ENCODE peak calls at places on chromosomes 2 and 18, in ten cellular contexts. One of them, this sample, is unnamed.

GRCh38 chr2:12759248-12759647 is 42.5 kb downstream of the TRIB2 start:
- DNase-seq in esophagus squamous epithelium: no peak
- DNase-seq in fibroblast of lung: peak; percentile 88
- DNase-seq in heart right ventricle: no peak
- DNase-seq in Peyer's patch: no peak
- DNase-seq in IMR-90: peak; percentile 91
- DNase-seq in WERI-Rb-1: no peak
- DNase-seq in cardiac muscle cell: no peak
- DNase-seq in K562: no peak
- DNase-seq in Panc1: no peak
- DNase-seq in this sample: no peak

GRCh38 chr2:14896280-14896679 is 263.8 kb downstream of the LRATD1 start:
- DNase-seq in esophagus squamous epithelium: no peak
- DNase-seq in fibroblast of lung: no peak
- DNase-seq in heart right ventricle: no peak
- DNase-seq in Peyer's patch: no peak
- DNase-seq in IMR-90: no peak
- DNase-seq in WERI-Rb-1: no peak
- DNase-seq in cardiac muscle cell: no peak
- DNase-seq in K562: no peak
- DNase-seq in Panc1: no peak
- DNase-seq in this sample: no peak

GRCh38 chr2:169775765-169776482 is 22.7 kb upstream of the SSB start:
- DNase-seq in esophagus squamous epithelium: no peak
- DNase-seq in fibroblast of lung: peak; percentile 33
- DNase-seq in heart right ventricle: no peak
- DNase-seq in Peyer's patch: no peak
- DNase-seq in IMR-90: peak; percentile 70
- DNase-seq in WERI-Rb-1: no peak
- DNase-seq in cardiac muscle cell: no peak
- DNase-seq in K562: peak; percentile 62
- DNase-seq in Panc1: no peak
- DNase-seq in this sample: no peak

GRCh38 chr2:120177011-120177621 is 46.1 kb downstream of the TMEM185B start:
- DNase-seq in esophagus squamous epithelium: no peak
- DNase-seq in fibroblast of lung: no peak
- DNase-seq in heart right ventricle: peak; percentile 8
- DNase-seq in Peyer's patch: peak; percentile 85
- DNase-seq in IMR-90: no peak
- DNase-seq in WERI-Rb-1: no peak
- DNase-seq in cardiac muscle cell: no peak
- DNase-seq in K562: peak; percentile 51
- DNase-seq in Panc1: no peak
- DNase-seq in this sample: peak; percentile 78

GRCh38 chr2:128444044-128444771 is 125.5 kb upstream of the HS6ST1 start:
- DNase-seq in esophagus squamous epithelium: no peak
- DNase-seq in fibroblast of lung: no peak
- DNase-seq in heart right ventricle: no peak
- DNase-seq in Peyer's patch: no peak
- DNase-seq in IMR-90: no peak
- DNase-seq in WERI-Rb-1: peak; percentile 81
- DNase-seq in cardiac muscle cell: no peak
- DNase-seq in K562: no peak
- DNase-seq in Panc1: no peak
- DNase-seq in this sample: peak; percentile 40

GRCh38 chr2:238162171-238162515 is 3.4 kb downstream of the ERFE start:
- DNase-seq in esophagus squamous epithelium: no peak
- DNase-seq in fibroblast of lung: no peak
- DNase-seq in heart right ventricle: no peak
- DNase-seq in Peyer's patch: no peak
- DNase-seq in IMR-90: no peak
- DNase-seq in WERI-Rb-1: no peak
- DNase-seq in cardiac muscle cell: no peak
- DNase-seq in K562: no peak
- DNase-seq in Panc1: no peak
- DNase-seq in this sample: no peak

GRCh38 chr18:27136208-27136535 is 48.9 kb downstream of the CHST9 start:
- DNase-seq in esophagus squamous epithelium: no peak
- DNase-seq in fibroblast of lung: no peak
- DNase-seq in heart right ventricle: no peak
- DNase-seq in Peyer's patch: no peak
- DNase-seq in IMR-90: no peak
- DNase-seq in WERI-Rb-1: no peak
- DNase-seq in cardiac muscle cell: no peak
- DNase-seq in K562: no peak
- DNase-seq in Panc1: no peak
- DNase-seq in this sample: no peak

GRCh38 chr18:64165906-64166305 is 17.0 kb upstream of the LINC00305 start:
- DNase-seq in esophagus squamous epithelium: no peak
- DNase-seq in fibroblast of lung: peak; percentile 5
- DNase-seq in heart right ventricle: no peak
- DNase-seq in Peyer's patch: no peak
- DNase-seq in IMR-90: no peak
- DNase-seq in WERI-Rb-1: no peak
- DNase-seq in cardiac muscle cell: peak; percentile 23
- DNase-seq in K562: no peak
- DNase-seq in Panc1: no peak
- DNase-seq in this sample: no peak

GRCh38 chr2:174235680-174236079 is 12.7 kb downstream of the OLA1 start:
- DNase-seq in esophagus squamous epithelium: no peak
- DNase-seq in fibroblast of lung: peak; percentile 22
- DNase-seq in heart right ventricle: no peak
- DNase-seq in Peyer's patch: no peak
- DNase-seq in IMR-90: peak; percentile 31
- DNase-seq in WERI-Rb-1: no peak
- DNase-seq in cardiac muscle cell: no peak
- DNase-seq in K562: no peak
- DNase-seq in Panc1: no peak
- DNase-seq in this sample: no peak

GRCh38 chr2:125455110-125455509 is 1200.8 kb upstream of the GYPC start:
- DNase-seq in esophagus squamous epithelium: no peak
- DNase-seq in fibroblast of lung: peak; percentile 49
- DNase-seq in heart right ventricle: no peak
- DNase-seq in Peyer's patch: no peak
- DNase-seq in IMR-90: peak; percentile 66
- DNase-seq in WERI-Rb-1: no peak
- DNase-seq in cardiac muscle cell: no peak
- DNase-seq in K562: no peak
- DNase-seq in Panc1: no peak
- DNase-seq in this sample: no peak

GRCh38 chr2:196597531-196597930 is 42.0 kb upstream of the CCDC150 start:
- DNase-seq in esophagus squamous epithelium: no peak
- DNase-seq in fibroblast of lung: no peak
- DNase-seq in heart right ventricle: no peak
- DNase-seq in Peyer's patch: no peak
- DNase-seq in IMR-90: peak; percentile 20
- DNase-seq in WERI-Rb-1: no peak
- DNase-seq in cardiac muscle cell: no peak
- DNase-seq in K562: no peak
- DNase-seq in Panc1: no peak
- DNase-seq in this sample: no peak

GRCh38 chr2:150214626-150215025 is 272.8 kb downstream of the RND3 start:
- DNase-seq in esophagus squamous epithelium: no peak
- DNase-seq in fibroblast of lung: no peak
- DNase-seq in heart right ventricle: no peak
- DNase-seq in Peyer's patch: no peak
- DNase-seq in IMR-90: no peak
- DNase-seq in WERI-Rb-1: no peak
- DNase-seq in cardiac muscle cell: no peak
- DNase-seq in K562: no peak
- DNase-seq in Panc1: no peak
- DNase-seq in this sample: no peak

GRCh38 chr2:207008105-207008990 is 69.0 kb downstream of the CPO start:
- DNase-seq in esophagus squamous epithelium: no peak
- DNase-seq in fibroblast of lung: no peak
- DNase-seq in heart right ventricle: no peak
- DNase-seq in Peyer's patch: no peak
- DNase-seq in IMR-90: peak; percentile 23
- DNase-seq in WERI-Rb-1: no peak
- DNase-seq in cardiac muscle cell: no peak
- DNase-seq in K562: no peak
- DNase-seq in Panc1: no peak
- DNase-seq in this sample: no peak

GRCh38 chr2:105858868-105859693 is 114.4 kb downstream of the NCK2 start:
- DNase-seq in esophagus squamous epithelium: no peak
- DNase-seq in fibroblast of lung: no peak
- DNase-seq in heart right ventricle: no peak
- DNase-seq in Peyer's patch: no peak
- DNase-seq in IMR-90: no peak
- DNase-seq in WERI-Rb-1: no peak
- DNase-seq in cardiac muscle cell: no peak
- DNase-seq in K562: no peak
- DNase-seq in Panc1: no peak
- DNase-seq in this sample: no peak

GRCh38 chr18:77206676-77207370 is 42.8 kb upstream of the GALR1 start:
- DNase-seq in esophagus squamous epithelium: no peak
- DNase-seq in fibroblast of lung: peak; percentile 84
- DNase-seq in heart right ventricle: no peak
- DNase-seq in Peyer's patch: no peak
- DNase-seq in IMR-90: peak; percentile 70
- DNase-seq in WERI-Rb-1: peak; percentile 59
- DNase-seq in cardiac muscle cell: no peak
- DNase-seq in K562: no peak
- DNase-seq in Panc1: no peak
- DNase-seq in this sample: no peak

GRCh38 chr2:38619458-38620164 is 16.9 kb upstream of the HNRNPLL start:
- DNase-seq in esophagus squamous epithelium: no peak
- DNase-seq in fibroblast of lung: peak; percentile 49
- DNase-seq in heart right ventricle: no peak
- DNase-seq in Peyer's patch: no peak
- DNase-seq in IMR-90: peak; percentile 67
- DNase-seq in WERI-Rb-1: no peak
- DNase-seq in cardiac muscle cell: no peak
- DNase-seq in K562: no peak
- DNase-seq in Panc1: no peak
- DNase-seq in this sample: no peak

GRCh38 chr18:14940738-14941137 is 192.8 kb downstream of the ANKRD30B start:
- DNase-seq in esophagus squamous epithelium: no peak
- DNase-seq in fibroblast of lung: no peak
- DNase-seq in heart right ventricle: no peak
- DNase-seq in Peyer's patch: no peak
- DNase-seq in IMR-90: no peak
- DNase-seq in WERI-Rb-1: no peak
- DNase-seq in cardiac muscle cell: no peak
- DNase-seq in K562: no peak
- DNase-seq in Panc1: no peak
- DNase-seq in this sample: no peak
- H3K9me3 ChIP-seq in esophagus squamous epithelium: no peaks in the 10 kb centered on the region
- H3K9me3 ChIP-seq in fibroblast of lung: no peaks in the 10 kb centered on the region
- H3K9me3 ChIP-seq in heart right ventricle: no peaks in the 10 kb centered on the region
- H3K9me3 ChIP-seq in Peyer's patch: no peaks in the 10 kb centered on the region
- H3K9me3 ChIP-seq in IMR-90: peaks cover 35% of the 10 kb centered on the region
- H3K9me3 ChIP-seq in WERI-Rb-1: no peaks in the 10 kb centered on the region
- H3K9me3 ChIP-seq in cardiac muscle cell: no peaks in the 10 kb centered on the region
- H3K9me3 ChIP-seq in K562: no peaks in the 10 kb centered on the region
- H3K9me3 ChIP-seq in Panc1: no peaks in the 10 kb centered on the region
- H3K9me3 ChIP-seq in this sample: no peaks in the 10 kb centered on the region

DNA sequence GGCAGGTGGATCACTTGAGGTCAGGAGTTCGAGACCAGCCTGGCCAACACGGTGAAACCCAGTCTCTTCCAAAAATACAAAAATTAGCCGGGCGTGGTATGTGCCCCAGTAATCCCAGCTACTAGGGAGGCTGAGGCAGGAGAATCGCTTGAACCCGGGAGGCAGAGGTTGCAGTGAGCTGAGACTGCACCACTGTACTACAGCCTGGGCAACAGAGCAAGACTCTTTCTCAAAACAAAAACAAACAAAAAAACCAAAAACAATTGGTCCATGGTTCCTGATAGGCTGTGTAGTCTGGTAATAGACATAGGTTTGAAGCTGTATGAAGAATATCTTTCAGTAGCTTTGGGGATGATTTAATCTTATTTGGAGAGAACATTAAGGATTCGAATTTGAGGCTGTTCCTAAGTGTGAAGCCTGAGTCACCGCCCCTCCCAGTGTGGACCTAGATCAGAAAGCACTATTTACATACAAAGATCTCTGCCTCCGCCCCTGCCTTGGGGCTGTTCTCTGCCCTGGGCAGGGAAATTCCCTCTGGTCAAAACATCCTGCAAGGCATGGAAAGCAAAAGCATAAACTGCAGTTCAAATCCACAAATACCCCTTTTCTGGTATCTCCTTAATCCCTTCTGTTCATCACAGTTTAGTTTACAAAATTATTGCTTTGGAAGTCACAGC is 52.8 kb upstream of the PMAIP1 start:
- DNase-seq in esophagus squamous epithelium: no peak
- DNase-seq in fibroblast of lung: peak; percentile 53
- DNase-seq in heart right ventricle: no peak
- DNase-seq in Peyer's patch: peak; percentile 50
- DNase-seq in IMR-90: peak; percentile 73
- DNase-seq in WERI-Rb-1: no peak
- DNase-seq in cardiac muscle cell: no peak
- DNase-seq in K562: no peak
- DNase-seq in Panc1: no peak
- DNase-seq in this sample: no peak
- H3K4me3 ChIP-seq in esophagus squamous epithelium: no peak overlapping the region
- H3K4me3 ChIP-seq in fibroblast of lung: no peak overlapping the region
- H3K4me3 ChIP-seq in heart right ventricle: no peak overlapping the region
- H3K4me3 ChIP-seq in Peyer's patch: no peak overlapping the region
- H3K4me3 ChIP-seq in IMR-90: no peak overlapping the region
- H3K4me3 ChIP-seq in WERI-Rb-1: no peak overlapping the region
- H3K4me3 ChIP-seq in cardiac muscle cell: no peak overlapping the region
- H3K4me3 ChIP-seq in K562: no peak overlapping the region
- H3K4me3 ChIP-seq in Panc1: no peak overlapping the region
- H3K4me3 ChIP-seq in this sample: no peak overlapping the region

GRCh38 chr2:241659150-241659739 is 21.8 kb downstream of the ATG4B start:
- DNase-seq in esophagus squamous epithelium: no peak
- DNase-seq in fibroblast of lung: peak; percentile 82
- DNase-seq in heart right ventricle: peak; percentile 53
- DNase-seq in Peyer's patch: peak; percentile 28
- DNase-seq in IMR-90: peak; percentile 73
- DNase-seq in WERI-Rb-1: peak; percentile 66
- DNase-seq in cardiac muscle cell: peak; percentile 59
- DNase-seq in K562: peak; percentile 61
- DNase-seq in Panc1: peak; percentile 18
- DNase-seq in this sample: no peak
- TF ChIP-seq CTCF in esophagus squamous epithelium: peak; percentile 70
- TF ChIP-seq CTCF in fibroblast of lung: peak; percentile 79
- TF ChIP-seq CTCF in heart right ventricle: peak; percentile 46
- TF ChIP-seq CTCF in Peyer's patch: peak; percentile 53
- TF ChIP-seq CTCF in IMR-90: peak; percentile 77
- TF ChIP-seq CTCF in WERI-Rb-1: peak; percentile 76
- TF ChIP-seq CTCF in cardiac muscle cell: peak; percentile 73
- TF ChIP-seq CTCF in K562: peak; percentile 64
- TF ChIP-seq CTCF in Panc1: peak; percentile 92
- TF ChIP-seq CTCF in this sample: peak; percentile 55

GRCh38 chr2:115610888-115611287 is 1168.4 kb downstream of the DPP10 start:
- DNase-seq in esophagus squamous epithelium: no peak
- DNase-seq in fibroblast of lung: no peak
- DNase-seq in heart right ventricle: no peak
- DNase-seq in Peyer's patch: no peak
- DNase-seq in IMR-90: no peak
- DNase-seq in WERI-Rb-1: no peak
- DNase-seq in cardiac muscle cell: no peak
- DNase-seq in K562: no peak
- DNase-seq in Panc1: no peak
- DNase-seq in this sample: no peak

GRCh38 chr2:115606350-115606749 is 1163.9 kb downstream of the DPP10 start:
- DNase-seq in esophagus squamous epithelium: no peak
- DNase-seq in fibroblast of lung: no peak
- DNase-seq in heart right ventricle: no peak
- DNase-seq in Peyer's patch: no peak
- DNase-seq in IMR-90: no peak
- DNase-seq in WERI-Rb-1: no peak
- DNase-seq in cardiac muscle cell: peak; percentile 27
- DNase-seq in K562: no peak
- DNase-seq in Panc1: no peak
- DNase-seq in this sample: no peak

GRCh38 chr2:115609978-115610377 is 1167.5 kb downstream of the DPP10 start:
- DNase-seq in esophagus squamous epithelium: no peak
- DNase-seq in fibroblast of lung: no peak
- DNase-seq in heart right ventricle: no peak
- DNase-seq in Peyer's patch: no peak
- DNase-seq in IMR-90: no peak
- DNase-seq in WERI-Rb-1: no peak
- DNase-seq in cardiac muscle cell: no peak
- DNase-seq in K562: no peak
- DNase-seq in Panc1: no peak
- DNase-seq in this sample: no peak
- H3K9me3 ChIP-seq in esophagus squamous epithelium: no peaks in the 10 kb centered on the region
- H3K9me3 ChIP-seq in fibroblast of lung: no peaks in the 10 kb centered on the region
- H3K9me3 ChIP-seq in heart right ventricle: no peaks in the 10 kb centered on the region
- H3K9me3 ChIP-seq in Peyer's patch: no peaks in the 10 kb centered on the region
- H3K9me3 ChIP-seq in IMR-90: peaks cover 2% of the 10 kb centered on the region
- H3K9me3 ChIP-seq in WERI-Rb-1: no peaks in the 10 kb centered on the region
- H3K9me3 ChIP-seq in cardiac muscle cell: no peaks in the 10 kb centered on the region
- H3K9me3 ChIP-seq in K562: no peaks in the 10 kb centered on the region
- H3K9me3 ChIP-seq in Panc1: no peaks in the 10 kb centered on the region
- H3K9me3 ChIP-seq in this sample: no peaks in the 10 kb centered on the region